ENCODE peak calls at places on chromosomes 1 and 21, in eight cellular contexts. M is K562, Q is transverse colon, D is ovary, U is A549, C is upper lobe of left lung, K is sigmoid colon, J is tibial nerve. X is an unnamed sample. For H3K4me1, the result is how much of the 10 kb centered on the place peaks cover.

GRCh38 chr21:42164064-42164789 is 54.7 kb upstream of the ABCG1 start:
- DNase-seq in D (peak), J (peak), Q (peak), U (no peak), K (peak), C (no peak), M (no peak), X (peak)

GRCh38 chr1:110533230-110533629 is 14.3 kb upstream of the KCNA10 start:
- DNase-seq in J (no peak), C (no peak), K (no peak), D (no peak), M (no peak), U (no peak), Q (no peak), X (no peak)

GRCh38 chr1:156675715-156676311 is 1.4 kb downstream of the NES start:
- DNase-seq in J (no peak), M (no peak), C (no peak), K (no peak), D (no peak), U (no peak), Q (no peak), X (no peak)

GRCh38 chr21:34594566-34595234 is 20.2 kb downstream of the RCAN1 start:
- DNase-seq in D (no peak), U (no peak), Q (no peak), K (no peak), M (no peak), J (no peak), C (no peak), X (no peak)

GRCh38 chr1:91633438-91633837 is 132.8 kb downstream of the CDC7 start:
- DNase-seq in M (no peak), D (no peak), J (no peak), Q (no peak), K (no peak), U (no peak), C (no peak), X (no peak)

GRCh38 chr1:218867941-218868656 is 305.6 kb upstream of the LYPLAL1 start:
- DNase-seq in K (no peak), U (no peak), Q (no peak), M (no peak), D (no peak), J (no peak), C (no peak), X (no peak)

GRCh38 chr1:37919277-37919676 is 27.6 kb downstream of the INPP5B start:
- DNase-seq in J (no peak), C (no peak), U (no peak), K (peak), M (peak), D (no peak), Q (no peak), X (no peak)

GRCh38 chr21:32771134-32771523 is 426 bp downstream of the PAXBP1 start:
- DNase-seq in Q (peak), C (no peak), J (peak), D (peak), U (peak), K (peak), M (peak), X (peak)

GRCh38 chr1:109620396-109620817 is 770 bp downstream of the AMPD2 start:
- DNase-seq in M (peak), J (no peak), Q (peak), K (peak), C (no peak), D (peak), U (peak), X (peak)

GRCh38 chr1:20732071-20732587 is 374 bp downstream of the SH2D5 start:
- DNase-seq in C (peak), J (no peak), Q (peak), K (no peak), D (peak), M (no peak), U (peak), X (no peak)

GRCh38 chr21:35244514-35244913 is 195.4 kb upstream of the RUNX1 start:
- DNase-seq in C (no peak), Q (no peak), K (no peak), M (no peak), D (peak), U (no peak), J (no peak), X (no peak)

GRCh38 chr21:36555199-36555598 is 75.3 kb upstream of the CLDN14 start:
- DNase-seq in Q (no peak), J (no peak), K (no peak), C (no peak), D (no peak), M (no peak), U (no peak), X (no peak)

GRCh38 chr21:31929548-31929947 is 56.7 kb downstream of the HUNK start:
- DNase-seq in M (no peak), U (no peak), J (no peak), Q (no peak), C (no peak), K (no peak), D (no peak), X (no peak)

GRCh38 chr1:30511563-30512252 is 211.7 kb downstream of the MATN1 start:
- DNase-seq in D (no peak), U (peak), K (no peak), J (no peak), M (no peak), C (no peak), Q (no peak), X (no peak)

GRCh38 chr1:152440635-152441471 is 26.8 kb upstream of the CRNN start:
- DNase-seq in C (no peak), M (peak), J (peak), U (peak), D (peak), Q (peak), K (peak), X (no peak)

GRCh38 chr1:116567790-116568667 is 2.8 kb downstream of the CD58 start:
- DNase-seq in C (no peak), J (no peak), K (no peak), U (no peak), D (no peak), Q (no peak), M (no peak), X (no peak)

GRCh38 chr1:5637171-5637570 is 355.1 kb downstream of the NPHP4 start:
- DNase-seq in J (no peak), Q (peak), D (no peak), M (peak), K (no peak), C (no peak), U (peak), X (peak)

GRCh38 chr1:14228677-14229076 is 369.8 kb upstream of the KAZN start:
- DNase-seq in J (no peak), Q (no peak), C (no peak), M (no peak), U (no peak), K (no peak), D (no peak), X (no peak)

GRCh38 chr1:216325946-216326345 is 97.3 kb downstream of the USH2A start:
- DNase-seq in J (no peak), M (no peak), U (no peak), D (no peak), Q (no peak), C (no peak), K (no peak), X (no peak)

GRCh38 chr1:172383541-172383940 is 36.9 kb upstream of the C1orf105 start:
- DNase-seq in U (no peak), Q (no peak), D (no peak), K (no peak), C (no peak), M (no peak), J (no peak), X (no peak)

GRCh38 chr21:44761011-44761729 is 40.5 kb downstream of the UBE2G2 start:
- DNase-seq in D (no peak), C (no peak), U (peak), J (no peak), Q (peak), M (peak), K (no peak), X (no peak)

GRCh38 chr1:183934284-183934683 is 103.2 kb downstream of the COLGALT2 start:
- DNase-seq in M (no peak), Q (no peak), K (no peak), C (no peak), D (no peak), J (no peak), U (no peak), X (no peak)

GRCh38 chr1:28243685-28244439 is 7.9 kb downstream of the ATP5IF1 start:
- DNase-seq in K (no peak), U (no peak), Q (peak), C (no peak), D (no peak), J (no peak), M (no peak), X (no peak)
- H3K4me1 ChIP-seq in K (under half), U (under half), Q (under half), C (under half), D (under half), J (under half), M (under half), X (under half)

GRCh38 chr1:55040083-55040952 is 970 bp downstream of the PCSK9 start:
- DNase-seq in K (no peak), Q (no peak), C (peak), M (peak), D (no peak), J (no peak), U (no peak), X (no peak)

GRCh38 chr1:55038552-55038838 is 853 bp upstream of the PCSK9 start:
- DNase-seq in C (no peak), Q (no peak), D (no peak), J (no peak), U (no peak), M (no peak), K (no peak), X (no peak)

GRCh38 chr1:55038974-55039341 is 390 bp upstream of the PCSK9 start:
- DNase-seq in M (no peak), Q (no peak), K (no peak), J (no peak), D (no peak), U (no peak), C (no peak), X (no peak)

GRCh38 chr1:55040953-55041494 is 1.7 kb downstream of the PCSK9 start:
- DNase-seq in C (no peak), J (no peak), Q (no peak), M (no peak), D (no peak), U (no peak), K (no peak), X (no peak)

DNA sequence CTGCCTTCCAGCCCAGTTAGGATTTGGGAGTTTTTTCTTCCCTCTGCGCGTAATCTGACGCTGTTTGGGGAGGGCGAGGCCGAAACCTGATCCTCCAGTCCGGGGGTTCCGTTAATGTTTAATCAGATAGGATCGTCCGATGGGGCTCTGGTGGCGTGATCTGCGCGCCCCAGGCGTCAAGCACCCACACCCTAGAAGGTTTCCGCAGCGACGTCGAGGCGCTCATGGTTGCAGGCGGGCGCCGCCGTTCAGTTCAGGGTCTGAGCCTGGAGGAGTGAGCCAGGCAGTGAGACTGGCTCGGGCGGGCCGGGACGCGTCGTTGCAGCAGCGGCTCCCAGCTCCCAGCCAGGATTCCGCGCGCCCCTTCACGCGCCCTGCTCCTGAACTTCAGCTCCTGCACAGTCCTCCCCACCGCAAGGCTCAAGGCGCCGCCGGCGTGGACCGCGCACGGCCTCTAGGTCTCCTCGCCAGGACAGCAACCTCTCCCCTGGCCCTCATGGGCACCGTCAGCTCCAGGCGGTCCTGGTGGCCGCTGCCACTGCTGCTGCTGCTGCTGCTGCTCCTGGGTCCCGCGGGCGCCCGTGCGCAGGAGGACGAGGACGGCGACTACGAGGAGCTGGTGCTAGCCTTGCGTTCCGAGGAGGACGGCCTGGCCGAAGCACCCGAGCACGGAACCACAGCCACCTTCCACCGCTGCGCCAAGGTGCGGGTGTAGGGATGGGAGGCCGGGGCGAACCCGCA is at the start of gene PCSK9:
- DNase-seq in K (no peak), M (peak), J (no peak), U (peak), C (peak), Q (no peak), D (no peak), X (no peak)
- H3K4me3 ChIP-seq in K (peak), M (peak), J (peak), U (peak), C (peak), Q (peak), D (no peak), X (peak)

GRCh38 chr1:74963120-74963519 is 171.1 kb upstream of the LHX8 start:
- DNase-seq in Q (no peak), U (no peak), D (no peak), M (no peak), C (no peak), J (no peak), K (no peak), X (no peak)

GRCh38 chr1:74969566-74970135 is 164.5 kb upstream of the LHX8 start:
- DNase-seq in J (no peak), D (no peak), U (no peak), Q (no peak), C (no peak), K (no peak), M (no peak), X (no peak)

DNA sequence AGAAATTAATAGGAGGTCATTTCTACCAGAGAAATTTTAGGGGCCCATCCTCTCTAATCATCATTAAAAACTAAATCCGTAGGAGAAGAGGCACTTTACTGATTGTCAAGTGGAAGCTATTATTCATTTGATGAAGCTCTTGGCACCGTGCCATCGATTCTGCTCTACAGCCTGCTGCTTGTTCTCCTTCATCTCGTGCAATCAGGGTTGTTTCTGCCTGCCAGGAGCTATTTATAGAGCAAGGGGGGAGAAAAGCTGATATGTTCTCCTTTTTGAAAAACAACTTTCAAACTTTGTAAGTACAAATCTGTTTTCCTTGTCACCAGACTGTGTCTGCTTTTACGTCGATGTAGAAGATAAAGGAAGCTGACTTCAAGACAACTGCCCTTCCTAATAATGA is 169.7 kb upstream of the LHX8 start:
- DNase-seq in M (no peak), D (no peak), U (no peak), Q (no peak), J (peak), C (no peak), K (no peak), X (no peak)
- TF ChIP-seq EP300 in M (no peak), D (no peak), U (no peak), Q (no peak), J (no peak), C (no peak), K (no peak), X (no peak)

DNA sequence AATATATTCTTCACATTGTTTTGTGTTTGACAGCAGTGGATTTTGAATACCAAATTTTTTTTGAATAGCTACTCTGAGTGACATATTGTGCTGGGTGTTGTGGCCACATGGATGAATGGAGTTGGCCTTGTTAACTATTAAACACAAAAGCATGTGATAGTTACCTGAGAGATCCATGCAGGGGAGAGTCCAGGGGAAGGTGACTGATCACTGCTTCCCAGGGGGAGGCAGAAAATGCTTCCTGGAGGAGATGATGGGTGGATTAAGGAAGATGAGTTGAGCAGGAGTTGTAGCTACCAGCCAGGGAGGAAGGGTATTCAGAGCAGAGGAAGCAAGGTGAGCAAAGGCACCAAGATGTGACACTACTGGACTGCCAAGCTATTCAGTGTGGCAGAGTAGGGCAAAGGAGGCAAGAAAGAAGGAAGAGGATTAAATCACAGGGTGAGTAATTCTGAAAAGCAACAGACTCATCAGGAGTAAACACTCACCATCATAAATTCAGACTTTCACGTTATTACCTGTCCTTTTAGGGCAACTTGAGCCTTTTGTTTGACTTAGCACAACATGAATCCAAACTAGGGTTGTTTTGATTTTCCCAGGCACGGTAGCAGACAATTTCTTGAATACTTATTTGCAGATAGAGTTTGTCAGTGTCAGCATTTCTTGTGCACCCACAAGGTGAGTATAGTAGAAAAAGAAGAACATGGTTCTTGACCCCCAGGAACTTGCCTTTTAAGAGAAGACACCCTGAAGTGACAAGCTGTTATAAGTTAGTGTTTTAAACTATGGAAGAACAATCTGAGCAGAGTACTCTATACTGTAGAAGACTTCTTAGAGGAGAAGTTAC is 4.2 kb downstream of the CD46 start:
- DNase-seq in Q (no peak), M (no peak), C (no peak), K (no peak), U (no peak), D (no peak), J (no peak), X (no peak)
- H3K4me1 ChIP-seq in Q (under half), M (under half), C (under half), K (under half), U (under half), D (under half), J (half or more), X (under half)

GRCh38 chr1:211577826-211578639 is 928 bp downstream of the SLC30A1 start:
- DNase-seq in C (peak), U (peak), M (peak), J (peak), K (peak), D (peak), Q (peak), X (peak)
- H3K4me3 ChIP-seq in C (peak), U (peak), M (peak), J (peak), K (peak), D (peak), Q (peak), X (peak)

X was measured in suprapubic skin.